ENCODE peak calls at places on chromosome 12, in six cellular contexts. X is CD4-positive, alpha-beta T cell; P is stimulated activated CD8-positive, alpha-beta memory T cell treated with anti-CD3 and anti-CD28 coated beads, Interleukin-4, amount 100 ng/mL, for 48 hours; L is A549; H is cardiac muscle cell; G is stimulated activated CD4-positive, alpha-beta T cell treated with anti-CD3 and anti-CD28 coated beads, TNF-alpha, amount 100 ng/mL, for 1 hour. M is an unnamed sample.

GRCh38 chr12:12398026-12398859 is 41.4 kb downstream of the BORCS5 start:
- DNase-seq in X (no peak), P (no peak), L (peak), H (no peak), G (no peak), M (peak)

GRCh38 chr12:94211011-94211410 is 62.6 kb downstream of the PLXNC1 start:
- DNase-seq in X (no peak), P (no peak), L (no peak), H (no peak), G (no peak), M (no peak)

GRCh38 chr12:18737819-18738218 is at the start of the genes CAPZA3 and PLCZ1:
- DNase-seq in X (no peak), P (no peak), L (no peak), H (no peak), G (no peak), M (no peak)

GRCh38 chr12:122079532-122080081 is 1.1 kb downstream of the MLXIP start:
- DNase-seq in X (no peak), P (no peak), L (no peak), H (no peak), G (no peak), M (no peak)

GRCh38 chr12:131675126-131676080 is 35.5 kb upstream of the SFSWAP start:
- DNase-seq in X (no peak), P (peak), L (no peak), H (no peak), G (no peak), M (no peak)

GRCh38 chr12:110546339-110546738 is 36.8 kb downstream of the PPTC7 start:
- DNase-seq in X (no peak), P (no peak), L (no peak), H (no peak), G (no peak), M (peak)

GRCh38 chr12:13918883-13919282 is 62.5 kb downstream of the GRIN2B start:
- DNase-seq in X (no peak), P (no peak), L (no peak), H (no peak), G (no peak), M (no peak)

GRCh38 chr12:121628037-121628436 is 1.7 kb downstream of the ORAI1 start:
- DNase-seq in X (no peak), P (peak), L (no peak), H (no peak), G (no peak), M (no peak)

GRCh38 chr12:124531281-124531745 is 36.1 kb downstream of the NCOR2 start:
- DNase-seq in X (no peak), P (no peak), L (no peak), H (peak), G (no peak), M (no peak)

GRCh38 chr12:19382111-19382526 is 57.2 kb upstream of the AEBP2 start:
- DNase-seq in X (no peak), P (peak), L (peak), H (no peak), G (no peak), M (peak)

GRCh38 chr12:52147367-52147972 is 44.3 kb downstream of the KRT80 start:
- DNase-seq in X (no peak), P (no peak), L (peak), H (no peak), G (no peak), M (peak)

GRCh38 chr12:104909761-104910160 is 48.3 kb downstream of the SLC41A2 start:
- DNase-seq in X (no peak), P (no peak), L (no peak), H (no peak), G (no peak), M (no peak)

GRCh38 chr12:123859035-123859434 is 96.9 kb downstream of the DNAH10 start:
- DNase-seq in X (no peak), P (no peak), L (no peak), H (no peak), G (no peak), M (no peak)

GRCh38 chr12:95218164-95218851 is 701 bp downstream of the VEZT start:
- DNase-seq in X (peak), P (no peak), L (peak), H (no peak), G (no peak), M (peak)

GRCh38 chr12:64999157-64999425 is 122.0 kb downstream of the WIF1 start:
- DNase-seq in X (no peak), P (no peak), L (no peak), H (no peak), G (no peak), M (no peak)

GRCh38 chr12:67795235-67795634 is 146.7 kb downstream of the DYRK2 start:
- DNase-seq in X (no peak), P (no peak), L (no peak), H (no peak), G (no peak), M (no peak)

GRCh38 chr12:128761305-128761880 is 62.4 kb downstream of the SLC15A4 start:
- DNase-seq in X (no peak), P (no peak), L (no peak), H (no peak), G (no peak), M (no peak)

GRCh38 chr12:100225491-100225890 is 24.9 kb downstream of the ACTR6 start:
- DNase-seq in X (no peak), P (no peak), L (no peak), H (no peak), G (no peak), M (no peak)

GRCh38 chr12:6463211-6463610 is 7.3 kb downstream of the VAMP1 start:
- DNase-seq in X (no peak), P (no peak), L (no peak), H (no peak), G (no peak), M (no peak)

GRCh38 chr12:31650927-31651326 is 8.6 kb upstream of the ETFBKMT start:
- DNase-seq in X (no peak), P (no peak), L (no peak), H (no peak), G (no peak), M (peak)

GRCh38 chr12:90305379-90305778 is 596.7 kb upstream of the ATP2B1 start:
- DNase-seq in X (no peak), P (no peak), L (no peak), H (no peak), G (no peak), M (no peak)

GRCh38 chr12:80707126-80707829 is at the start of gene MYF6:
- DNase-seq in X (no peak), P (no peak), L (no peak), H (no peak), G (no peak), M (no peak)

GRCh38 chr12:10722502-10722904 is 620 bp downstream of the YBX3 start:
- DNase-seq in X (no peak), P (peak), L (peak), H (peak), G (no peak), M (peak)

GRCh38 chr12:51521554-51522276 is 69.3 kb upstream of the SCN8A start:
- DNase-seq in X (no peak), P (no peak), L (no peak), H (no peak), G (no peak), M (peak)

GRCh38 chr12:13203028-13203922 is 6.7 kb downstream of the EMP1 start:
- DNase-seq in X (no peak), P (peak), L (no peak), H (peak), G (no peak), M (peak)

GRCh38 chr12:29255061-29255460 is 106.0 kb downstream of the FAR2 start:
- DNase-seq in X (no peak), P (no peak), L (no peak), H (no peak), G (no peak), M (no peak)

GRCh38 chr12:129127771-129128170 is 274.5 kb downstream of the GLT1D1 start:
- DNase-seq in X (no peak), P (no peak), L (no peak), H (no peak), G (no peak), M (no peak)

GRCh38 chr12:2691001-2691339 is 103.8 kb upstream of the FKBP4 start:
- DNase-seq in X (peak), P (peak), L (no peak), H (peak), G (peak), M (peak)

GRCh38 chr12:103780992-103781391 is 60.0 kb downstream of the NT5DC3 start:
- DNase-seq in X (no peak), P (no peak), L (no peak), H (no peak), G (no peak), M (no peak)

GRCh38 chr12:49417558-49417957 is 50.3 kb downstream of the SPATS2 start:
- DNase-seq in X (no peak), P (no peak), L (no peak), H (no peak), G (no peak), M (no peak)

GRCh38 chr12:68381476-68381875 is 49.3 kb upstream of the MDM1 start:
- DNase-seq in X (no peak), P (no peak), L (no peak), H (no peak), G (no peak), M (no peak)

GRCh38 chr12:105100998-105101397 is 6.5 kb upstream of the WASHC4 start:
- DNase-seq in X (no peak), P (no peak), L (no peak), H (no peak), G (no peak), M (peak)

GRCh38 chr12:116939734-116940133 is 29.0 kb downstream of the FBXW8 start:
- DNase-seq in X (no peak), P (no peak), L (no peak), H (no peak), G (no peak), M (no peak)

GRCh38 chr12:42961395-42961794 is 371.8 kb upstream of the PRICKLE1 start:
- DNase-seq in X (no peak), P (no peak), L (peak), H (no peak), G (no peak), M (peak)

M was measured in lung microvascular endothelial cell.